ENCODE peak calls at places on chromosomes 3 and 15, in ten cellular contexts. I, H, Z, G, O, C, R, W, Q and F are unnamed samples. For H3K9me3 and H3K4me1, the result is how much of the 10 kb centered on the place peaks cover.

GRCh38 chr3:146359841-146360240 is 108.9 kb upstream of the PLSCR4 start:
- DNase-seq in O (no peak), C (no peak), Q (no peak), Z (no peak), R (no peak), I (no peak), G (no peak), W (no peak), H (no peak), F (no peak)

GRCh38 chr3:37456270-37456708 is 281.9 kb upstream of the LRRFIP2 start:
- DNase-seq in Q (peak), O (no peak), W (peak), C (no peak), H (no peak), G (no peak), R (peak), I (peak), Z (peak), F (no peak)

GRCh38 chr3:102827386-102827785 is 392.6 kb downstream of the ZPLD1 start:
- DNase-seq in W (no peak), I (no peak), H (no peak), Q (no peak), O (no peak), R (no peak), G (no peak), C (no peak), Z (no peak), F (no peak)

GRCh38 chr15:61367953-61368352 is 138.9 kb upstream of the RORA start:
- DNase-seq in R (no peak), H (no peak), Z (no peak), G (no peak), O (no peak), W (no peak), C (peak), Q (no peak), I (no peak), F (no peak)

GRCh38 chr3:107954845-107955244 is 136.0 kb downstream of the CD47 start:
- DNase-seq in I (no peak), W (no peak), G (no peak), O (no peak), H (no peak), Z (no peak), C (no peak), Q (no peak), R (no peak), F (no peak)

GRCh38 chr15:39548561-39548960 is 32.3 kb upstream of the THBS1 start:
- DNase-seq in R (no peak), H (no peak), Q (no peak), C (no peak), O (no peak), W (no peak), Z (no peak), G (no peak), I (no peak), F (no peak)

GRCh38 chr15:55546718-55547117 is 38.7 kb upstream of the DNAAF4 start:
- DNase-seq in H (no peak), I (no peak), G (no peak), Z (no peak), R (no peak), C (no peak), W (no peak), O (no peak), Q (no peak), F (no peak)

GRCh38 chr3:115518100-115518852 is 105.0 kb upstream of the GAP43 start:
- DNase-seq in I (peak), R (peak), G (no peak), W (peak), O (no peak), Z (peak), C (peak), Q (peak), H (peak), F (no peak)

GRCh38 chr15:50181206-50181982 is 602 bp upstream of the SLC27A2 start:
- DNase-seq in R (no peak), Z (peak), G (peak), H (no peak), O (no peak), Q (no peak), C (no peak), I (no peak), W (no peak), F (no peak)

GRCh38 chr3:100087203-100087602 is 27.1 kb downstream of the FILIP1L start:
- DNase-seq in H (no peak), Q (no peak), G (no peak), C (peak), R (no peak), Z (no peak), O (no peak), I (no peak), W (no peak), F (no peak)

GRCh38 chr3:52056521-52056967 is at the start of gene DUSP7:
- DNase-seq in W (peak), Z (peak), O (no peak), C (peak), R (peak), G (peak), I (peak), Q (peak), H (peak), F (peak)

GRCh38 chr3:127019449-127019848 is 36.5 kb downstream of the PLXNA1 start:
- DNase-seq in C (peak), O (no peak), Z (no peak), W (no peak), I (no peak), Q (no peak), G (no peak), R (no peak), H (no peak), F (no peak)

GRCh38 chr3:188664795-188665194 is 507.0 kb upstream of the TPRG1 start:
- DNase-seq in H (no peak), G (no peak), Q (no peak), I (no peak), R (no peak), W (no peak), Z (peak), O (no peak), C (no peak), F (no peak)
- TF ChIP-seq CTCF in H (no peak), G (peak), Q (peak), I (no peak), R (no peak), W (peak), Z (peak), O (no peak), C (peak), F (no peak)

GRCh38 chr15:26644948-26645347 is 127.9 kb downstream of the GABRB3 start:
- DNase-seq in Q (no peak), I (no peak), O (no peak), C (no peak), Z (no peak), G (no peak), R (no peak), W (no peak), H (no peak), F (no peak)
- H3K9me3 ChIP-seq in Q (under half), I (under half), O (under half), C (under half), Z (under half), G (under half), R (under half), W (under half), H (under half), F (under half)

DNA sequence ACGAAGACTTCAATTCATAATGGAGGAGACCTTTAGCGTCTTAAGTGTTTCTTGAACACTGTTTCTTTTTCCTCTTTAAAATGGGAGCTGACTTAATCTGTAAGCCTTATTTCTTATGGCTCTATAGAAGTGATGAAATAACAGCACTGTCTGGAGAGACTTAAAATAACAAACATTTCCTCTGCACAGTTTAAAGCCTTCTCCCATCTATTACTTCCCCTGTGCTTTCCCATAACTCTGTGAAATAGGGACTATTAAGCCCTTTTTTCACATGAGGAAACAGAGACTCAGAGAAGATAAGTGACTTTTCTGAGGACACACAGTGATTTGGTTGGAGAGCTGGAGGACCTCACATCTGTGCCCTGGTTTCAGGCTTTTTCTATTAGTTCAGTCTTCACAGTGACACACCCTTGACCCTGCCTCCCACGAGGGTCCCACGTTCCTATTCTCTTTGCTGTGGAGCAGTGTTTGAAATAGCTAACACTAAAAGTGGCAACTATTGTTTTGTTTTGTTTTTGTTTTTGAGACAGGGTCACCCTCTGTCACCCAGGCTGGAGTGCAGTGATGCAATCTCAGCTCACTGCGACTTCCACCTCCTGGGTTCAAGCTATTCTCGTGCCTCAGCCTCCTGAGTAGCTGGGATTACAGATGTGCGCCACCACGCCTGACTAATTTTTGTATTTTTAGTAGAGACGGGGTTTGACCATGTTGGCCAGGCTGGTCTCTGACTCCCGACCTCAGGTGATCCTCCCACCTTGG is 82.9 kb downstream of the ST6GAL1 start:
- DNase-seq in Z (no peak), W (no peak), Q (no peak), I (no peak), C (no peak), R (no peak), G (peak), H (no peak), O (no peak), F (no peak)
- H3K4me1 ChIP-seq in Z (under half), W (under half), Q (under half), I (under half), C (under half), R (under half), G (under half), H (under half), O (under half), F (under half)

GRCh38 chr15:97995881-97996603 is 35.5 kb downstream of the ARRDC4 start:
- DNase-seq in H (peak), O (no peak), W (no peak), Q (no peak), C (peak), Z (no peak), I (peak), R (no peak), G (peak), F (no peak)
- TF ChIP-seq CTCF in H (peak), O (no peak), W (peak), Q (peak), C (peak), Z (peak), I (peak), R (no peak), G (peak), F (no peak)

DNA sequence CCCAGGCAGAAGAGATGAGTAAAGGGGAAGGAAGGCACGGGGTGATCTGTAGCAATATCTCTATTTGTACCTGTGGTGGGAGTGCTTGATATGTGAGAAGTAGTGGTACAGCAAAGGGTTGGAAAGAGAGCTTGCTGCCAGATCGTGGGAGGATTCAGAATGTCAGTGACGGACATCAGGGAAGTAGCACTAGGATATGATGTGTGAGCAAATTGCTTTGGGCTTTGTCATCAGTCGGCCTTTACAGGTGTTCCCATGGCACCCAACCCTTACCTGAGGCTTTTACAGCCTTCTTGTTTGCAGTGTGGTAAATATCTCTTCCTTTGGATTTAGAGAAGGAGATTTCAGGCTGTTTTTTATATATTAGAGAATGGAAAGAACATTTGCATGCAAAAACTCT is 29.8 kb downstream of the IL1RAP start:
- DNase-seq in W (no peak), Z (no peak), G (no peak), I (no peak), O (no peak), R (no peak), C (peak), H (peak), Q (no peak), F (no peak)
- H3K9me3 ChIP-seq in W (under half), Z (under half), G (under half), I (under half), O (under half), R (under half), C (under half), H (under half), Q (under half), F (under half)

GRCh38 chr15:89781055-89781454 is 4.9 kb downstream of the MESP2 start:
- DNase-seq in R (no peak), W (no peak), Q (no peak), I (no peak), G (no peak), Z (no peak), O (no peak), H (no peak), C (peak), F (no peak)
- H3K4me1 ChIP-seq in R (under half), W (under half), Q (under half), I (under half), G (under half), Z (under half), O (under half), H (under half), C (half or more), F (under half)

DNA sequence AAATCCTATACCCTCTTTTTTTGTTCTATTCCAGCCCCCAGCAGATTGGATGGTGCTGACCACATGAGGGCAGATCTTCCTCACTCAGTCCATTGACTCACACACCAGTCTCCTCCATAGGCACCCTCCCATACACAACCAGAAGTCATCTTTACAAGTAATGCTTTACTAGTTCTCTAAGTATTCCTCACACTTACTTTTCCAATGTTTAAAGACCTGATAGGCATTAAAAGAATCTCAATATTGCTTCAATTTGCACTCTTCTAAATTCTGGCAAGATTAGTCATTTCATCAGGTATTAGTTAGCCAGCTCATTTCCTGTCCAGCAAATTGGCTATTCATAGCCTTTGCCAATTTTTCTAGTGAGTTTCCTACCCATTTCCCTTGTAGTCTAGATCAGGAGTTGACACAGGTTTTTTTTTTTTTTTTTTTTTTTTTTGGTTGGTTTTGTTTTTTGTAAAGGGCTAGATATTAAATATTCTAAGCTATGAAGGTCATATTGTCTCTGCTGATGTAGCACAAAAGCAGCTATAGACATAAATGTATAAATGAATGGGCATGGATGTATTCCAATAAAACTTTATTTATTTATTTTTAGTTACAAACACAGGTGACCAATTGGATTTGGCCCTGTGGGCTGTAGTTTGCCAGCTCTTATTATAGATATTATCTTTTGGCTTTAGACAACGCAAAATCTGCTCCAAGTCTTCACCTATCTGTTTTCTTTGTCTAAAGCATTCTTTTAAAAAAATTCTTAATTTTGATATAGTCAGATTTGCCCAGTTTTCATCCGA is 76.1 kb downstream of the ABHD5 start:
- DNase-seq in W (no peak), Z (no peak), I (no peak), G (no peak), H (no peak), C (peak), R (no peak), O (no peak), Q (no peak), F (no peak)
- TF ChIP-seq CTCF in W (no peak), Z (peak), I (no peak), G (no peak), H (no peak), C (no peak), R (no peak), O (no peak), Q (no peak), F (no peak)